ENCODE peak calls at places on chromosomes 2 and 18, in six cellular contexts. J, O, W, U, Q and Y are unnamed samples.

GRCh38 chr2:85221291-85221690 is 88.1 kb downstream of the TCF7L1 start:
- DNase-seq in W (no peak), J (no peak), O (no peak), Q (no peak), U (no peak), Y (no peak)

GRCh38 chr2:156322681-156323211 is 9.8 kb downstream of the NR4A2 start:
- DNase-seq in O (no peak), J (no peak), W (no peak), U (no peak), Q (no peak), Y (no peak)

GRCh38 chr2:16225545-16225944 is 285.2 kb downstream of the MYCN start:
- DNase-seq in W (no peak), U (no peak), O (no peak), J (no peak), Q (no peak), Y (no peak)

GRCh38 chr2:223185638-223186037 is 133.6 kb downstream of the KCNE4 start:
- DNase-seq in O (no peak), J (no peak), W (no peak), U (no peak), Q (no peak), Y (no peak)

GRCh38 chr18:23498877-23499570 is 4.3 kb upstream of the RMC1 start:
- DNase-seq in Q (peak), W (peak), U (no peak), J (peak), O (peak), Y (peak)

GRCh38 chr2:240170354-240170735 is 29.9 kb upstream of the OTOS start:
- DNase-seq in U (no peak), W (no peak), Q (no peak), J (no peak), O (no peak), Y (no peak)

GRCh38 chr2:208406474-208407451 is at the start of gene PTH2R:
- DNase-seq in U (peak), O (no peak), W (no peak), J (no peak), Q (peak), Y (no peak)

GRCh38 chr2:10390369-10390801 is 57.7 kb downstream of the ODC1 start:
- DNase-seq in O (peak), Q (no peak), W (no peak), J (no peak), U (no peak), Y (peak)

GRCh38 chr2:12005886-12006681 is 259.7 kb downstream of the LPIN1 start:
- DNase-seq in Q (peak), O (no peak), W (no peak), J (peak), U (no peak), Y (no peak)